ENCODE peak calls at places on chromosomes 7 and 10, in seven cellular contexts. D, X, F, P, O, Y and I are unnamed samples.

GRCh38 chr7:99125505-99125865 is 18.4 kb downstream of the SMURF1 start:
- DNase-seq in D (no peak), X (no peak), F (no peak), Y (no peak), P (no peak), O (no peak), I (no peak)

GRCh38 chr10:110747609-110748464 is 103.7 kb downstream of the RBM20 start:
- DNase-seq in F (no peak), D (no peak), P (peak), O (no peak), Y (no peak), X (no peak), I (no peak)

GRCh38 chr7:84025332-84025927 is 169.2 kb downstream of the SEMA3A start:
- DNase-seq in D (no peak), O (peak), F (peak), Y (no peak), X (no peak), P (peak), I (no peak)

GRCh38 chr10:125883198-125883597 is 2.1 kb upstream of the DHX32 start:
- DNase-seq in X (no peak), O (no peak), Y (no peak), F (no peak), P (no peak), D (no peak), I (no peak)

GRCh38 chr7:8408871-8409270 is 24.5 kb upstream of the NXPH1 start:
- DNase-seq in F (no peak), X (no peak), Y (no peak), D (no peak), P (no peak), O (no peak), I (no peak)

GRCh38 chr7:86687831-86688230 is 44.1 kb downstream of the GRM3 start:
- DNase-seq in Y (no peak), O (no peak), X (no peak), F (no peak), P (no peak), D (no peak), I (no peak)

GRCh38 chr7:159197066-159197975 is 52.7 kb upstream of the VIPR2 start:
- DNase-seq in Y (no peak), D (no peak), F (no peak), X (no peak), O (no peak), P (no peak), I (no peak)

GRCh38 chr10:132606536-132607316 is 69.1 kb downstream of the INPP5A start:
- DNase-seq in O (no peak), X (peak), Y (peak), D (no peak), F (no peak), P (peak), I (no peak)

GRCh38 chr7:29853775-29854174 is 47.5 kb downstream of the WIPF3 start:
- DNase-seq in O (no peak), Y (no peak), D (no peak), F (peak), P (no peak), X (no peak), I (no peak)

GRCh38 chr7:37993060-37993501 is 72.6 kb downstream of the EPDR1 start:
- DNase-seq in F (no peak), D (no peak), Y (no peak), O (no peak), P (no peak), X (no peak), I (no peak)

GRCh38 chr10:25023278-25023677 is 6.9 kb downstream of the THNSL1 start:
- DNase-seq in Y (no peak), P (no peak), F (no peak), X (no peak), D (no peak), O (no peak), I (no peak)

DNA sequence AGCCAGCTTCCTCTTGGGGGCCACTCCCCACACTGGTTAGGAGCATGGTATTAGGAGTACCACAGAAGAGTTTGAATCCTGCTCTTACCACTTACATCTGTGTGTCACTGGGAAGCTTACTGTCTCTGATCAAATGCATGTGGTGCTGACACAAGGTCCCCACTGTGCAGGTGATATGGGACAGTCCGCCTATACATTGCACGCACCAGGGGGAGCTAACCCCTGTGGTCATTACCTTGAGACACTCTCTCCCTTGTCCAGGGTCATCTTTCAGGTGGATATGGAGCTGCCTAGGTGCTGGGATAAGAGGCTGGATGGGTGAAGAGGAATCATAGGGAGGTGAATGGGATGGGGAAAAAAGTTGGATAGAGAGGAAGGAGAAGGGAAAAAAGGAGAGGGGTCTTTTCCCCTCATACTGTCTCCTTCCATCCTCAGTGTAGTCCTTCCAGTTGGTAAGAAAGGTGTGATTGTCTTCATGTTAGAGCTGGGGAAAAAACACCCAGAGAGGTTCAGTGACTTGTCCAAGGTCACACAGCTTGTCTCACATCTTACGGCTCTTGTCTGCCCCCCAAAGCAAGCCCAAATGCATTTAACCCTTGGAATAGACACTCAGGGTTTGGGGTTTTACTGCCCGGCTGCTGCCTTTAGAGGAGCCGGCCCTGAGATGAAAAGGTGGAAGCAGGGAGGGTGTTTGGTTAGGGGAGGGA is 125.9 kb downstream of the CDH23 start:
- DNase-seq in O (no peak), P (no peak), D (no peak), Y (no peak), X (no peak), F (no peak), I (no peak)
- TF ChIP-seq CTCF in O (no peak), P (no peak), D (no peak), Y (no peak), X (no peak), F (peak), I (no peak)

DNA sequence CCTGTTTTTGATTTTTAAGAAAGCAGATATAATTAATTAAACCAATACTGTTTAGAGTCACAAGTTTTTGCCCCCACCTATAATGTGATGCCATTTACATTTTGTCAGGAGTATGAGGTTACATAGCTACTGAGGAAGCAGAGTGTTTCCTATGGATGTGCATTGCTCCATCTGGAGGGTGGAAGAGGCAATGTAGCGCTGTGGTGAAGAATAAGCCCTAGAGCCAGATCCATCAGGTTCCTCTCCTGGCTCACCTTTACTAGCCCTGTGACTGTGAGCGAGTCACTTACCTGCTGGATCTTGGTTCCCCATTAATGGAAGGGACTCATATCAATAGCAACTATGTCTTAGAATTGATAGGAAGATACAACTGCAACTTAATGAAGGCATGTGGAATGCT is 216.0 kb downstream of the GPAM start:
- DNase-seq in X (no peak), D (no peak), O (no peak), P (no peak), F (peak), Y (no peak), I (no peak)
- TF ChIP-seq CTCF in X (no peak), D (no peak), O (no peak), P (no peak), F (no peak), Y (no peak), I (no peak)

GRCh38 chr7:134357486-134357885 is 40.8 kb upstream of the SLC35B4 start:
- DNase-seq in D (no peak), Y (no peak), F (no peak), X (no peak), O (no peak), P (no peak), I (no peak)
- TF ChIP-seq CTCF in D (no peak), Y (no peak), F (peak), X (no peak), O (no peak), P (peak), I (no peak)

DNA sequence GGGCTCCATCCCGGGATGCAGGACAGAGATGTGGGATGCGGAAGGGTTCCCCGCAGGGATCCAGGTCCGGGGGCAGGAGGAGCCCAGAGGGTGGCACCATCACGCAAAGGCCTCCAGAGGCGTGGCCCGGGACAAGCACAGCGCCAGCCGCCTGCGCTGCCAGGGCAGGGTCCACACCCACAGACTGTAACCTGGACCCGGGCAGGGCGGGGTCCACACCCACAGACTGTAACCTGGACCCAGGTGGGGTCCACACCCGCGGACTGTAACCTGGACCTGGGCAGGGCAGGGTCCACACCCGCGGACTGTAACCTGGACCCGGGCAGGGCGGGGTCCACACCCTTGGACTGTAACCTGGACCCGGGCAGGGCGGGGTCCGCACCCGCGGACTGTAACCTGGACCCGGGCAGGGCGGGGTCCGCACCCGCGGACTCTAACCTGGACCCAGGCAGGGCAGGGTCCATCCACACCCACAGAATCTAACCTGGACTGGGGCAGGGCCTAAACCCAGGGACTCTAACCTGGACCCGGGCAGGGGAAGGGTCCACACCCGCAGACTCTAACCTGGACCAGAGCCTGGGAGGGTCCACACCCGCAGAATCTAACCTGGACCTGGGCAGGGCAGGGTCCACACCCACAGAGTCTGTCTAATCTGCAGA is 37.5 kb upstream of the SUN1 start:
- DNase-seq in D (no peak), F (no peak), Y (peak), X (peak), O (no peak), P (no peak), I (no peak)
- TF ChIP-seq CTCF in D (no peak), F (no peak), Y (no peak), X (no peak), O (no peak), P (no peak), I (no peak)

GRCh38 chr7:135362871-135363270 is 129.2 kb downstream of the STRA8 start:
- DNase-seq in O (no peak), D (no peak), F (no peak), Y (no peak), X (no peak), P (no peak), I (no peak)
- TF ChIP-seq CTCF in O (no peak), D (no peak), F (peak), Y (no peak), X (no peak), P (peak), I (peak)